ENCODE peak calls at places on chromosomes 3 and 15, in four cellular contexts. I is naive thymus-derived CD4-positive, alpha-beta T cell; Z is transverse colon; P is aorta. L is an unnamed sample.

GRCh38 chr3:157574580-157574979 is 71.4 kb upstream of the VEPH1 start:
- DNase-seq in P (no peak), Z (no peak), I (no peak), L (no peak)

GRCh38 chr15:38362355-38362754 is 91.6 kb upstream of the FAM98B start:
- DNase-seq in P (no peak), Z (no peak), I (no peak), L (no peak)

GRCh38 chr15:77634266-77634962 is 1.7 kb upstream of the LINGO1 start:
- DNase-seq in P (peak), Z (peak), I (peak), L (peak)

GRCh38 chr15:36251450-36251849 is 328.0 kb upstream of the CDIN1 start:
- DNase-seq in Z (no peak), P (no peak), I (no peak), L (no peak)

GRCh38 chr3:73614385-73614784 is 10.4 kb downstream of the PDZRN3 start:
- DNase-seq in I (no peak), P (no peak), Z (peak), L (no peak)

GRCh38 chr15:24729760-24730159 is 54.2 kb downstream of the NPAP1 start:
- DNase-seq in I (no peak), P (no peak), Z (no peak), L (no peak)

GRCh38 chr3:135771760-135772159 is 193.8 kb upstream of the PPP2R3A start:
- DNase-seq in P (no peak), Z (no peak), I (no peak), L (no peak)

GRCh38 chr15:96121521-96121920 is 209.0 kb upstream of the NR2F2 start:
- DNase-seq in P (no peak), Z (no peak), I (no peak), L (no peak)

GRCh38 chr3:54932606-54933005 is 4.7 kb upstream of the LRTM1 start:
- DNase-seq in I (no peak), P (no peak), Z (no peak), L (no peak)

GRCh38 chr15:56524915-56525314 is 60.0 kb upstream of the MNS1 start:
- DNase-seq in I (no peak), P (no peak), Z (no peak), L (no peak)

GRCh38 chr3:9876991-9877390 is 3.1 kb downstream of the CIDEC start:
- DNase-seq in P (no peak), Z (no peak), I (no peak), L (no peak)

GRCh38 chr3:135927170-135927569 is 38.4 kb upstream of the PPP2R3A start:
- DNase-seq in Z (no peak), I (no peak), P (no peak), L (no peak)

GRCh38 chr15:89964555-89964954 is 36.6 kb upstream of the ZNF710 start:
- DNase-seq in P (no peak), Z (no peak), I (no peak), L (no peak)

GRCh38 chr3:61821823-61822251 is 260.5 kb downstream of the PTPRG start:
- DNase-seq in P (no peak), I (no peak), Z (no peak), L (no peak)

GRCh38 chr3:129888739-129889138 is 4.8 kb downstream of the TMCC1 start:
- DNase-seq in P (no peak), Z (no peak), I (no peak), L (no peak)

GRCh38 chr15:58065445-58066041 is at the start of gene ALDH1A2:
- DNase-seq in I (no peak), P (peak), Z (peak), L (no peak)

GRCh38 chr3:52779011-52779410 is 1.6 kb downstream of the ITIH1 start:
- DNase-seq in P (no peak), I (no peak), Z (no peak), L (no peak)

GRCh38 chr3:196812853-196813252 is 54.9 kb upstream of the SENP5 start:
- DNase-seq in P (no peak), I (no peak), Z (no peak), L (no peak)

GRCh38 chr3:180180795-180181194 is 144.1 kb upstream of the PEX5L start:
- DNase-seq in I (no peak), P (no peak), Z (no peak), L (no peak)

GRCh38 chr3:89964347-89964746 is 856.9 kb downstream of the EPHA3 start:
- DNase-seq in Z (no peak), P (no peak), I (no peak), L (no peak)

GRCh38 chr3:167684389-167684993 is 30.7 kb upstream of the WDR49 start:
- DNase-seq in P (no peak), I (peak), Z (no peak), L (peak)

GRCh38 chr15:42955518-42955917 is 34.9 kb upstream of the TTBK2 start:
- DNase-seq in Z (no peak), P (no peak), I (no peak), L (no peak)

GRCh38 chr3:123365450-123366143 is 83.3 kb downstream of the ADCY5 start:
- DNase-seq in Z (no peak), P (no peak), I (no peak), L (no peak)

GRCh38 chr3:113260980-113261920 is 49.9 kb downstream of the BOC start:
- DNase-seq in Z (no peak), I (no peak), P (peak), L (no peak)

DNA sequence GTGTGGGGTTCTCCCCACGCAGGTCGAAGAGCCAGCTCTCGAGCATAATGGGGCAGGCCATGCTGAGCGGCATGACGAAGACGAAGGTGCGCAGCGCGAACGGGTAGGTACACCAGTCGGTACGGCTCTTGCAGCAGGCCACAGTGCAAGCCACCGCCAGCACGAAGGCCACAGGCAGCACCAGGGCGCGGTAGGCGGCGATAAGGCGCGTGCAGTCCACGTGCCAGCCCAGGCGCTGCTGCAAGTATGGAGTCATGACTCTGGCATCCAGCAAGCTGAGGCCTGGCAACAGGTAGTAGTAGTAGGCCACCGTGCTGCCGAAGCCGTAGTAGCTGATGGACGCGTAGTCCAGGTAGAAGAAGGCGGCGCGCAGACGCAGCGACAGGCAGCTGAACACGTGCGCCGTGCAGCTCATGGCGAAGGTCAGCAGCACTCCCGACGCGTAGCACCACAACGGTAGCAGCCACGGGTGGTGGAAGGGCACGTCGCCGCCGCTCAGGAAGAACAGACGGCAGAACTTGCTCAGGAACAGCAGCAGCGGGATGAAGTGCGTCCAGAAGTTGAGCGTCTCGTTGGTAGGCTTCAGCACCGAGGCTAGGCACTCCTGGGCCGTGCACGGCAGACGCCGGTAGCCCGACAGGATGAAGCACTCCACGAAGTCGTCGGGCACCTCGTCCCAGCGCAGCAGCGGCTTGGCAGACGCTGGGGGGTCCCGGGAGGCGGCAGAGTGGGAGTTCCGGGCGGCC is 781 bp downstream of the PAQR9 start:
- DNase-seq in P (peak), I (no peak), Z (no peak), L (no peak)
- H3K4me3 ChIP-seq in P (peak), I (no peak), Z (peak), L (no peak)

GRCh38 chr3:140420621-140421357 is 257.1 kb upstream of the TRIM42 start:
- DNase-seq in P (no peak), Z (no peak), I (no peak), L (no peak)
- H3K4me3 ChIP-seq in P (no peak), Z (no peak), I (no peak), L (no peak)

GRCh38 chr3:56812749-56813655 is 11.3 kb upstream of the ARHGEF3 start:
- DNase-seq in I (no peak), P (no peak), Z (no peak), L (no peak)
- H3K4me3 ChIP-seq in I (peak), P (no peak), Z (no peak), L (no peak)

GRCh38 chr3:37456791-37457190 is 282.4 kb upstream of the LRRFIP2 start:
- DNase-seq in P (no peak), I (no peak), Z (no peak), L (no peak)
- H3K4me3 ChIP-seq in P (no peak), I (no peak), Z (no peak), L (no peak)

DNA sequence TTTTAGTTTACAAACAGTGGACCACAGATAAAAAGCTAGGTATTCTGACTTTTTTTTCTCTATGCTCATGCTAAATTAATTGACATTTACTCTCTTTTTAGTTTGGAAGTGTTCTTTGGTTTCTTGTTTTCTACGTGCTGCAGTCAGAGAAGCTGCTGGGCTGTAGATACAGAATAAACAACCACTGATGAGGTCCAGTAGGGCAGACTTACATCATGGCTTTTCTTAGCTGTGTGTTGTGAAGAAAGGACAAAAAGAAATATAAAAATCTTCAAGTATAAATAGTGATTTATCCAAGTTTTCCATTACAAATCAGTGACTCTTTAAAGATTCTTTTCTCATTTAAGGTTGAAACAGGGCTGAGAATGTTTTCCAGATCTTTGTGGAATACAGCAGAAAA is 122.2 kb downstream of the CMSS1 start:
- DNase-seq in P (no peak), Z (no peak), I (no peak), L (no peak)
- H3K4me3 ChIP-seq in P (no peak), Z (no peak), I (no peak), L (no peak)

GRCh38 chr3:71129611-71130515 is 453.7 kb downstream of the FOXP1 start:
- DNase-seq in Z (no peak), P (no peak), I (peak), L (no peak)

GRCh38 chr3:71128951-71129350 is 454.6 kb downstream of the FOXP1 start:
- DNase-seq in Z (no peak), P (no peak), I (no peak), L (no peak)

GRCh38 chr3:71125729-71126128 is 457.8 kb downstream of the FOXP1 start:
- DNase-seq in I (no peak), Z (no peak), P (no peak), L (no peak)

GRCh38 chr3:71127463-71128243 is 455.9 kb downstream of the FOXP1 start:
- DNase-seq in I (peak), P (no peak), Z (no peak), L (no peak)

GRCh38 chr3:71127052-71127451 is 456.5 kb downstream of the FOXP1 start:
- DNase-seq in Z (no peak), I (no peak), P (no peak), L (no peak)
- H3K4me3 ChIP-seq in Z (peak), I (peak), P (peak), L (no peak)

GRCh38 chr3:17399586-17399985 is 342.8 kb downstream of the TBC1D5 start:
- DNase-seq in Z (no peak), P (no peak), I (no peak), L (no peak)
- H3K4me3 ChIP-seq in Z (no peak), P (no peak), I (no peak), L (no peak)

GRCh38 chr3:28322464-28322863 is 26.1 kb upstream of the ZCWPW2 start:
- DNase-seq in I (no peak), Z (no peak), P (no peak), L (no peak)
- H3K4me3 ChIP-seq in I (no peak), Z (no peak), P (no peak), L (no peak)

DNA sequence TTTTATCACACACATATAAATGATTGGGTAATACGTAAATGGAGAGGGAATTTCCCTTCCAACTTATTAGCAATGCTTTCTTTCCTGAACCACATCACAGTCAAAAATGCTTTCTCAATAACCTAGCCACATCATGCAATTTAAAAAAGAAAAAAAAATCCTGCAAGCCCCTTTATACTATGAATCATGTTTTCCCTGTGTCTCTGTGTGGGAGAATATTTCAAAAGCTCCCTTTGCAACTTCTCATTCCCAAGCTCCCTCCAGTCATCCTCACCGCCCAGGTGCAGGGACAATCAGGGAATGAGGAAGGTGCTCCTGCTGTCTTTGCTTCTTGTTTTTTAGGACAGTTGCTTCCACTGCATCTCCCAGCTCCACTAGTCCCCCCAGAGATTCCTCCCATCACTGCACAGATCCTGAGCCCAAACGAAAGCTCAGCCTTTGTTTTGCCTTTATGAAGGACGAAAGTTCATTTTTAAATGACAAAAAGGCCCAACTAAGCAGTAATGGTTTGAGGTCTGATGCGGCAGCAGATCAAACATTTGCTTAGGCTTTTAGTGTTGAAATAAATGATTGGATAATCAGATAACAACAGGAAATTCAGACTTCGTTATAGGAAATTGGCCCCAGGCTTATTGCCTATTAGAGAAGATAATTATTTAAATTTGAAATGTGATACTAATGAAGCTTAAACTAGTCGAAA is 47.8 kb upstream of the ADGRG7 start:
- DNase-seq in I (no peak), Z (no peak), P (no peak), L (no peak)
- H3K4me3 ChIP-seq in I (no peak), Z (no peak), P (no peak), L (no peak)

GRCh38 chr3:76310661-76311060 is 525.3 kb upstream of the ZNF717 start:
- DNase-seq in P (no peak), I (no peak), Z (no peak), L (no peak)
- H3K4me3 ChIP-seq in P (no peak), I (no peak), Z (no peak), L (no peak)

L was measured in GM12864.